ENCODE peak calls at places on chromosomes 3 and 15, in eight cellular contexts. One of them, this sample, is unnamed.

GRCh38 chr3:184874709-184875644 is 63.0 kb downstream of the VPS8 start:
- DNase-seq in D721Med: no peak
- DNase-seq in fibroblast of mammary gland: peak
- DNase-seq in adrenal gland: no peak
- DNase-seq in B cell: peak
- DNase-seq in stomach: no peak
- DNase-seq in A549: peak
- DNase-seq in AG09319: no peak
- DNase-seq in this sample: peak

GRCh38 chr3:127406309-127407025 is 118.6 kb upstream of the PRR20G start:
- DNase-seq in AG09319: no peak
- DNase-seq in stomach: peak
- DNase-seq in B cell: no peak
- DNase-seq in adrenal gland: no peak
- DNase-seq in A549: peak
- DNase-seq in D721Med: no peak
- DNase-seq in fibroblast of mammary gland: peak
- DNase-seq in this sample: peak

GRCh38 chr3:112038863-112039262 is 4.3 kb downstream of the TMPRSS7 start:
- DNase-seq in B cell: peak
- DNase-seq in D721Med: no peak
- DNase-seq in stomach: no peak
- DNase-seq in A549: no peak
- DNase-seq in AG09319: no peak
- DNase-seq in fibroblast of mammary gland: no peak
- DNase-seq in adrenal gland: no peak
- DNase-seq in this sample: peak

GRCh38 chr3:146101538-146101937 is 59.4 kb downstream of the PLOD2 start:
- DNase-seq in adrenal gland: no peak
- DNase-seq in AG09319: no peak
- DNase-seq in A549: no peak
- DNase-seq in B cell: no peak
- DNase-seq in D721Med: no peak
- DNase-seq in stomach: no peak
- DNase-seq in fibroblast of mammary gland: no peak
- DNase-seq in this sample: no peak

GRCh38 chr15:83115410-83115809 is 8.0 kb downstream of the TM6SF1 start:
- DNase-seq in stomach: no peak
- DNase-seq in fibroblast of mammary gland: no peak
- DNase-seq in D721Med: no peak
- DNase-seq in AG09319: no peak
- DNase-seq in A549: no peak
- DNase-seq in B cell: no peak
- DNase-seq in adrenal gland: no peak
- DNase-seq in this sample: no peak

GRCh38 chr3:62622553-62623174 is 249.3 kb upstream of the FEZF2 start:
- DNase-seq in adrenal gland: no peak
- DNase-seq in AG09319: peak
- DNase-seq in D721Med: no peak
- DNase-seq in B cell: peak
- DNase-seq in fibroblast of mammary gland: peak
- DNase-seq in stomach: no peak
- DNase-seq in A549: peak
- DNase-seq in this sample: peak

GRCh38 chr3:127775398-127776109 is 46.8 kb downstream of the MGLL start:
- DNase-seq in D721Med: no peak
- DNase-seq in adrenal gland: peak
- DNase-seq in stomach: no peak
- DNase-seq in fibroblast of mammary gland: peak
- DNase-seq in B cell: no peak
- DNase-seq in AG09319: no peak
- DNase-seq in A549: no peak
- DNase-seq in this sample: no peak

GRCh38 chr3:121567649-121568048 is at the start of gene ARGFX:
- DNase-seq in adrenal gland: no peak
- DNase-seq in stomach: no peak
- DNase-seq in A549: no peak
- DNase-seq in fibroblast of mammary gland: no peak
- DNase-seq in B cell: no peak
- DNase-seq in AG09319: no peak
- DNase-seq in D721Med: no peak
- DNase-seq in this sample: no peak

GRCh38 chr3:72043212-72044133 is 258.5 kb upstream of the PROK2 start:
- DNase-seq in AG09319: no peak
- DNase-seq in B cell: peak
- DNase-seq in fibroblast of mammary gland: peak
- DNase-seq in D721Med: no peak
- DNase-seq in A549: no peak
- DNase-seq in adrenal gland: peak
- DNase-seq in stomach: no peak
- DNase-seq in this sample: no peak

GRCh38 chr15:93144477-93145270 is 55.7 kb upstream of the RGMA start:
- DNase-seq in A549: no peak
- DNase-seq in stomach: no peak
- DNase-seq in adrenal gland: no peak
- DNase-seq in fibroblast of mammary gland: no peak
- DNase-seq in D721Med: no peak
- DNase-seq in AG09319: no peak
- DNase-seq in B cell: no peak
- DNase-seq in this sample: no peak

GRCh38 chr3:53238051-53238850 is 17.6 kb downstream of the TKT start:
- DNase-seq in stomach: peak
- DNase-seq in D721Med: no peak
- DNase-seq in fibroblast of mammary gland: peak
- DNase-seq in B cell: no peak
- DNase-seq in adrenal gland: peak
- DNase-seq in A549: peak
- DNase-seq in AG09319: peak
- DNase-seq in this sample: peak

GRCh38 chr3:13869944-13870343 is 9.9 kb downstream of the WNT7A start:
- DNase-seq in A549: no peak
- DNase-seq in B cell: no peak
- DNase-seq in fibroblast of mammary gland: no peak
- DNase-seq in AG09319: no peak
- DNase-seq in adrenal gland: no peak
- DNase-seq in stomach: no peak
- DNase-seq in D721Med: no peak
- DNase-seq in this sample: no peak

GRCh38 chr3:119352863-119353527 is 58.8 kb downstream of the ARHGAP31 start:
- DNase-seq in AG09319: peak
- DNase-seq in adrenal gland: no peak
- DNase-seq in fibroblast of mammary gland: peak
- DNase-seq in B cell: peak
- DNase-seq in A549: no peak
- DNase-seq in stomach: no peak
- DNase-seq in D721Med: no peak
- DNase-seq in this sample: peak

GRCh38 chr15:58932791-58933310 is 628 bp downstream of the SLTM start:
- DNase-seq in fibroblast of mammary gland: no peak
- DNase-seq in D721Med: no peak
- DNase-seq in AG09319: no peak
- DNase-seq in B cell: no peak
- DNase-seq in adrenal gland: no peak
- DNase-seq in stomach: peak
- DNase-seq in A549: no peak
- DNase-seq in this sample: no peak

GRCh38 chr15:60356832-60357231 is 41.0 kb downstream of the ANXA2 start:
- DNase-seq in AG09319: no peak
- DNase-seq in fibroblast of mammary gland: no peak
- DNase-seq in D721Med: no peak
- DNase-seq in stomach: no peak
- DNase-seq in A549: no peak
- DNase-seq in adrenal gland: no peak
- DNase-seq in B cell: no peak
- DNase-seq in this sample: no peak

GRCh38 chr15:73957785-73958184 is 31.5 kb downstream of the LOXL1 start:
- DNase-seq in stomach: no peak
- DNase-seq in A549: no peak
- DNase-seq in adrenal gland: no peak
- DNase-seq in D721Med: no peak
- DNase-seq in fibroblast of mammary gland: no peak
- DNase-seq in B cell: no peak
- DNase-seq in AG09319: no peak
- DNase-seq in this sample: no peak

GRCh38 chr3:140423146-140423545 is 254.7 kb upstream of the TRIM42 start:
- DNase-seq in D721Med: no peak
- DNase-seq in fibroblast of mammary gland: no peak
- DNase-seq in stomach: no peak
- DNase-seq in A549: no peak
- DNase-seq in B cell: no peak
- DNase-seq in AG09319: no peak
- DNase-seq in adrenal gland: no peak
- DNase-seq in this sample: no peak

GRCh38 chr3:188295876-188296275 is 141.9 kb downstream of the LPP start:
- DNase-seq in adrenal gland: no peak
- DNase-seq in D721Med: no peak
- DNase-seq in AG09319: no peak
- DNase-seq in fibroblast of mammary gland: no peak
- DNase-seq in B cell: no peak
- DNase-seq in stomach: no peak
- DNase-seq in A549: no peak
- DNase-seq in this sample: no peak

GRCh38 chr3:59263152-59263551 is 213.3 kb upstream of the CFAP20DC start:
- DNase-seq in adrenal gland: no peak
- DNase-seq in B cell: no peak
- DNase-seq in fibroblast of mammary gland: no peak
- DNase-seq in AG09319: no peak
- DNase-seq in D721Med: no peak
- DNase-seq in stomach: no peak
- DNase-seq in A549: no peak
- DNase-seq in this sample: no peak

GRCh38 chr3:102471001-102471400 is 36.2 kb downstream of the ZPLD1 start:
- DNase-seq in B cell: no peak
- DNase-seq in D721Med: no peak
- DNase-seq in A549: no peak
- DNase-seq in stomach: no peak
- DNase-seq in fibroblast of mammary gland: no peak
- DNase-seq in adrenal gland: no peak
- DNase-seq in AG09319: no peak
- DNase-seq in this sample: no peak

GRCh38 chr3:65314265-65314664 is 626.5 kb upstream of the ADAMTS9 start:
- DNase-seq in stomach: no peak
- DNase-seq in AG09319: no peak
- DNase-seq in adrenal gland: no peak
- DNase-seq in D721Med: no peak
- DNase-seq in A549: no peak
- DNase-seq in fibroblast of mammary gland: no peak
- DNase-seq in B cell: no peak
- DNase-seq in this sample: no peak

GRCh38 chr15:98671060-98672008 is 23.0 kb downstream of the IGF1R start:
- DNase-seq in fibroblast of mammary gland: peak
- DNase-seq in adrenal gland: no peak
- DNase-seq in AG09319: no peak
- DNase-seq in B cell: no peak
- DNase-seq in stomach: no peak
- DNase-seq in D721Med: no peak
- DNase-seq in A549: no peak
- DNase-seq in this sample: no peak

GRCh38 chr3:143850877-143851276 is 2.6 kb upstream of the SLC9A9 start:
- DNase-seq in D721Med: no peak
- DNase-seq in B cell: no peak
- DNase-seq in stomach: no peak
- DNase-seq in adrenal gland: peak
- DNase-seq in fibroblast of mammary gland: peak
- DNase-seq in A549: no peak
- DNase-seq in AG09319: no peak
- DNase-seq in this sample: no peak

DNA sequence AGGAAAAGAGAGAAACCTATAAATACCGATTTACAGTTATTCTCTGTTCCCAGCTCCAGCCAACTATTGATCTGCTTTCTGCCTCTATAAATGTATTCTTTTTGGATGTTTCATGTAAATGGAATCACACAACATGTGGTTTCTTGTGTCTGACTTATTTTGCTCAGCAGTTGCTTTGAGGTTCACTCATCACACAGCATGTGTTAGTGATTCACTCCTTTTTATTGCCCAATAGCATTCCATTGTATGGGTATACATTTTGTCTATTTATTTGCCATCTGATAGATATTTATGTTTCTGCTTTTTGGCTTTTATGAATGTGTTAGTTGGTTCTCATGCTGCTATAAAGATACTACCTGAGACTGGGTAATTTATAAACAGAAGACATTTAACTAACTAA is 23.6 kb downstream of the CCR1 start:
- DNase-seq in stomach: no peak
- DNase-seq in B cell: no peak
- DNase-seq in fibroblast of mammary gland: peak
- DNase-seq in A549: no peak
- DNase-seq in D721Med: no peak
- DNase-seq in AG09319: no peak
- DNase-seq in adrenal gland: no peak
- DNase-seq in this sample: no peak
- TF ChIP-seq CTCF in stomach: no peak
- TF ChIP-seq CTCF in B cell: no peak
- TF ChIP-seq CTCF in fibroblast of mammary gland: no peak
- TF ChIP-seq CTCF in A549: no peak
- TF ChIP-seq CTCF in D721Med: no peak
- TF ChIP-seq CTCF in AG09319: no peak
- TF ChIP-seq CTCF in adrenal gland: no peak
- TF ChIP-seq CTCF in this sample: no peak

GRCh38 chr15:38864122-38864521 is 299.5 kb upstream of the RASGRP1 start:
- DNase-seq in fibroblast of mammary gland: no peak
- DNase-seq in A549: no peak
- DNase-seq in adrenal gland: no peak
- DNase-seq in stomach: no peak
- DNase-seq in B cell: no peak
- DNase-seq in AG09319: no peak
- DNase-seq in D721Med: no peak
- DNase-seq in this sample: no peak
- TF ChIP-seq CTCF in fibroblast of mammary gland: peak
- TF ChIP-seq CTCF in A549: no peak
- TF ChIP-seq CTCF in adrenal gland: no peak
- TF ChIP-seq CTCF in stomach: no peak
- TF ChIP-seq CTCF in B cell: no peak
- TF ChIP-seq CTCF in AG09319: peak
- TF ChIP-seq CTCF in D721Med: no peak
- TF ChIP-seq CTCF in this sample: no peak

GRCh38 chr3:100030914-100031313 is 83.4 kb downstream of the FILIP1L start:
- DNase-seq in D721Med: no peak
- DNase-seq in fibroblast of mammary gland: no peak
- DNase-seq in adrenal gland: no peak
- DNase-seq in stomach: no peak
- DNase-seq in AG09319: no peak
- DNase-seq in A549: no peak
- DNase-seq in B cell: no peak
- DNase-seq in this sample: no peak
- TF ChIP-seq CTCF in D721Med: no peak
- TF ChIP-seq CTCF in fibroblast of mammary gland: no peak
- TF ChIP-seq CTCF in adrenal gland: no peak
- TF ChIP-seq CTCF in stomach: no peak
- TF ChIP-seq CTCF in AG09319: no peak
- TF ChIP-seq CTCF in A549: no peak
- TF ChIP-seq CTCF in B cell: no peak
- TF ChIP-seq CTCF in this sample: no peak

GRCh38 chr3:44530957-44531356 is 24.0 kb upstream of the ZKSCAN7 start:
- DNase-seq in B cell: no peak
- DNase-seq in A549: no peak
- DNase-seq in adrenal gland: no peak
- DNase-seq in stomach: no peak
- DNase-seq in fibroblast of mammary gland: no peak
- DNase-seq in AG09319: no peak
- DNase-seq in D721Med: no peak
- DNase-seq in this sample: no peak

GRCh38 chr3:44525060-44525459 is 29.9 kb upstream of the ZKSCAN7 start:
- DNase-seq in D721Med: no peak
- DNase-seq in AG09319: no peak
- DNase-seq in stomach: no peak
- DNase-seq in B cell: no peak
- DNase-seq in fibroblast of mammary gland: no peak
- DNase-seq in A549: no peak
- DNase-seq in adrenal gland: no peak
- DNase-seq in this sample: no peak

GRCh38 chr3:44529927-44530326 is 25.1 kb upstream of the ZKSCAN7 start:
- DNase-seq in A549: no peak
- DNase-seq in AG09319: no peak
- DNase-seq in B cell: peak
- DNase-seq in adrenal gland: no peak
- DNase-seq in fibroblast of mammary gland: peak
- DNase-seq in stomach: no peak
- DNase-seq in D721Med: no peak
- DNase-seq in this sample: no peak
- TF ChIP-seq CTCF in A549: no peak
- TF ChIP-seq CTCF in AG09319: peak
- TF ChIP-seq CTCF in B cell: no peak
- TF ChIP-seq CTCF in adrenal gland: no peak
- TF ChIP-seq CTCF in fibroblast of mammary gland: peak
- TF ChIP-seq CTCF in stomach: no peak
- TF ChIP-seq CTCF in D721Med: peak
- TF ChIP-seq CTCF in this sample: no peak